ENCODE peak calls at places on chromosomes 7 and 10, in seven cellular contexts. W is esophagus squamous epithelium, G is tibial nerve, L is A549, Y is spleen, A is transverse colon, E is K562. Q is an unnamed sample. For H3K4me1, the result is how much of the 10 kb centered on the place peaks cover.

GRCh38 chr10:14192746-14193145 is 138.0 kb downstream of the FRMD4A start:
- DNase-seq in W (no peak), G (no peak), L (no peak), Y (no peak), A (no peak), E (no peak), Q (no peak)

GRCh38 chr7:18350678-18351077 is 144.9 kb upstream of the HDAC9 start:
- DNase-seq in W (no peak), G (no peak), L (no peak), Y (no peak), A (no peak), E (no peak), Q (no peak)

GRCh38 chr7:130394421-130395188 is 14.3 kb downstream of the CPA1 start:
- DNase-seq in W (no peak), G (no peak), L (no peak), Y (no peak), A (no peak), E (no peak), Q (no peak)

GRCh38 chr7:2018786-2019692 is 213.7 kb downstream of the MAD1L1 start:
- DNase-seq in W (no peak), G (peak), L (no peak), Y (peak), A (peak), E (peak), Q (no peak)

GRCh38 chr7:101222275-101222830 is 4.4 kb downstream of the ZNHIT1 start:
- DNase-seq in W (no peak), G (no peak), L (no peak), Y (no peak), A (no peak), E (no peak), Q (no peak)

GRCh38 chr7:36607741-36608140 is 116.6 kb downstream of the AOAH start:
- DNase-seq in W (no peak), G (no peak), L (no peak), Y (no peak), A (no peak), E (no peak), Q (no peak)

GRCh38 chr7:31067491-31067890 is 15.4 kb downstream of the ADCYAP1R1 start:
- DNase-seq in W (no peak), G (no peak), L (no peak), Y (no peak), A (no peak), E (no peak), Q (no peak)

GRCh38 chr10:125882596-125882995 is 1.5 kb upstream of the DHX32 start:
- DNase-seq in W (no peak), G (no peak), L (no peak), Y (no peak), A (no peak), E (no peak), Q (no peak)

GRCh38 chr10:88089498-88089897 is 226.1 kb downstream of the PTEN start:
- DNase-seq in W (no peak), G (no peak), L (no peak), Y (no peak), A (no peak), E (no peak), Q (no peak)

GRCh38 chr10:68082815-68083395 is 7.8 kb upstream of the HERC4 start:
- DNase-seq in W (no peak), G (no peak), L (peak), Y (no peak), A (no peak), E (no peak), Q (no peak)

GRCh38 chr10:11610855-11611247 is 599 bp downstream of the USP6NL start:
- DNase-seq in W (no peak), G (peak), L (peak), Y (no peak), A (peak), E (no peak), Q (no peak)

GRCh38 chr10:123972481-123973401 is 81.1 kb upstream of the CPXM2 start:
- DNase-seq in W (no peak), G (no peak), L (no peak), Y (no peak), A (no peak), E (no peak), Q (no peak)

GRCh38 chr7:151876899-151877777 is at the start of gene PRKAG2:
- DNase-seq in W (peak), G (peak), L (peak), Y (peak), A (peak), E (peak), Q (no peak)

GRCh38 chr7:120412139-120412538 is 139.2 kb downstream of the KCND2 start:
- DNase-seq in W (no peak), G (no peak), L (no peak), Y (no peak), A (no peak), E (no peak), Q (no peak)

DNA sequence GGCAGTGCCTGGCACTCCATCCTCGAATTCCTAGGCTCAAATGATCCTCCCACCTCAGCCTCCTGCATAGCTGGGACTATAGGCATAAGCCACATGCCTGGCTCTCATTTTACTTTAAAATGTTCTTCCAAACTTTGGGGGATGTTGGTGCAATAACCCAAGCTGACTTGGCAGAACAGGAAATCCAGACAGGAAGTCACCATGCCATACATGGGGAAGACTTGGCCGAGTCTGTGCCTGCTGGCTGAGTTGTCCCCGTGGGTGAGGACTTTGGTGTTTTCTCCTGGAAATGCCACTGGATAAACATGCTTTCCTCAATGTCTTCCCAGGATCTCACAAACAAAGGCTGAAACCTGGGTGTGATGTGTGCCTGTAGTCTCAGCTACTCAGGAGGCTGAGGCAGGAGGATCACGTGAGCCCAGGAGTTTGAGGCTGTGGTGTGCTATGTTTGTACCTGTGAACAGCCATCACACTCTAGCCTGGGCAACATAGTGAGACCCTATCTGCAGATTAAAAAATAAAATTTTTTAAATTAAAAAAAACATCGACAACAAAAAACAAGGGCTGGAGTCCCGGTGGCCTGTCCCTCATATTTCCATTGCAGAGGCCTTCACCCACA is 19.8 kb downstream of the HKDC1 start:
- DNase-seq in W (no peak), G (no peak), L (no peak), Y (peak), A (no peak), E (no peak), Q (no peak)
- H3K4me1 ChIP-seq in W (under half), G (under half), L (under half), Y (under half), A (under half), E (under half), Q (under half)

GRCh38 chr10:21502371-21502765 is 23.1 kb downstream of the SKIDA1 start:
- DNase-seq in W (no peak), G (no peak), L (no peak), Y (no peak), A (no peak), E (no peak), Q (no peak)

GRCh38 chr10:21501109-21501508 is 24.4 kb downstream of the SKIDA1 start:
- DNase-seq in W (no peak), G (no peak), L (no peak), Y (peak), A (no peak), E (no peak), Q (no peak)

GRCh38 chr10:21505711-21506278 is 19.7 kb downstream of the SKIDA1 start:
- DNase-seq in W (no peak), G (no peak), L (no peak), Y (no peak), A (no peak), E (no peak), Q (no peak)

GRCh38 chr10:21501731-21502370 is 23.6 kb downstream of the SKIDA1 start:
- DNase-seq in W (no peak), G (no peak), L (no peak), Y (no peak), A (no peak), E (no peak), Q (no peak)

DNA sequence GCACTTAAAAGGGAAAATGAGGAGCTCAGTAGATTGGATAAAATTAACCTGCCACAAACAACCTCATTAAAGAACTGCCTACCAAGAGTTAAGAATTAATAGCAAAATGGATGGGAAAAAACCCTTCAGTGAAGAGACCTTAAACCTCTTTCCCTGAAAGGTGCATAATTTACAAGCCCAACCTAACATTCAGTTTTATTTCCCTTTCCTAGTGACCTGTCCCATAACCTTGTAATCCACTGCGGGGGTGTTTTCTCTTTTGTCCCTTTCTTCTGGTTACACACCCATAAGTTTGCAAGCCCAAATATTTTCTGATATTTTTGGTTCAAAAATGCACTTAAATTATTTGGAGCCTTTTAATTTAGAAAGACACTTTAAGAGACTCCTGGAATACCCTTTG is 21.9 kb downstream of the SKIDA1 start:
- DNase-seq in W (no peak), G (no peak), L (no peak), Y (no peak), A (no peak), E (no peak), Q (no peak)
- H3K4me1 ChIP-seq in W (under half), G (under half), L (under half), Y (under half), A (under half), E (under half), Q (under half)

DNA sequence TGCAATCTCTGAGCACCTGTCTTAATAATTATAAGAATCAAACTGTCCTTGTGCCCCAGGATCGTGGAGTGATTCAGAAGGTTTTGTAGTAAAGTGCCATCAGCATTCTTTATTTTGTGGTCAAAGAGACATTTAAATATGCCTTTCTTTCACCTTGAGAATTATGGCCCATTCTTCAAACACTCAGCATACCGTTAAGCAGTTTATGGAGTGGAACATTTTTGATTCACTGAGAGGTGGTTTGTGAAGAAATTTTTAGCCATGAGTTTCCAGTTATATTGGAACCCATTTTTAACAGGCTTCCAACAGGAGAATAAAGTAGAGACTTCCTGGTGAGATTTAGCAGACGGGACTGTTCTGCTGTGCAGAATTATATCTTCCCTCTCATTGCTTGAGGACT is 41.9 kb downstream of the CSTF2T start:
- DNase-seq in W (no peak), G (no peak), L (no peak), Y (no peak), A (no peak), E (no peak), Q (no peak)
- H3K4me1 ChIP-seq in W (under half), G (under half), L (under half), Y (under half), A (under half), E (under half), Q (under half)

GRCh38 chr7:42915356-42915755 is 3.5 kb upstream of the C7orf25 start:
- DNase-seq in W (no peak), G (no peak), L (no peak), Y (no peak), A (no peak), E (no peak), Q (no peak)
- H3K4me1 ChIP-seq in W (under half), G (under half), L (under half), Y (under half), A (under half), E (under half), Q (under half)

Q was measured in vagina.